ENCODE peak calls at places on chromosome 9, in eight cellular contexts. One of them, this sample, is unnamed.

GRCh38 chr9:118303216-118303615 is 599.0 kb downstream of the TLR4 start:
- DNase-seq in A549: no peak
- DNase-seq in dorsolateral prefrontal cortex: no peak
- DNase-seq in coronary artery: no peak
- DNase-seq in CD8-positive, alpha-beta T cell: no peak
- DNase-seq in mesothelial cell of epicardium: no peak
- DNase-seq in testis: no peak
- DNase-seq in WTC11: no peak
- DNase-seq in this sample: no peak

GRCh38 chr9:38371495-38371894 is 21.0 kb upstream of the ALDH1B1 start:
- DNase-seq in A549: peak; percentile 71
- DNase-seq in dorsolateral prefrontal cortex: no peak
- DNase-seq in coronary artery: no peak
- DNase-seq in CD8-positive, alpha-beta T cell: no peak
- DNase-seq in mesothelial cell of epicardium: no peak
- DNase-seq in testis: peak; percentile 63
- DNase-seq in WTC11: no peak
- DNase-seq in this sample: no peak

GRCh38 chr9:121826711-121827110 is 175.3 kb downstream of the DAB2IP start:
- DNase-seq in A549: no peak
- DNase-seq in dorsolateral prefrontal cortex: no peak
- DNase-seq in coronary artery: peak; percentile 40
- DNase-seq in CD8-positive, alpha-beta T cell: no peak
- DNase-seq in mesothelial cell of epicardium: no peak
- DNase-seq in testis: no peak
- DNase-seq in WTC11: no peak
- DNase-seq in this sample: no peak

GRCh38 chr9:95645992-95646391 is 129.2 kb upstream of the PTCH1 start:
- DNase-seq in A549: no peak
- DNase-seq in dorsolateral prefrontal cortex: no peak
- DNase-seq in coronary artery: no peak
- DNase-seq in CD8-positive, alpha-beta T cell: no peak
- DNase-seq in mesothelial cell of epicardium: no peak
- DNase-seq in testis: no peak
- DNase-seq in WTC11: no peak
- DNase-seq in this sample: no peak

GRCh38 chr9:76818271-76818670 is 54.0 kb downstream of the PCA3 start:
- DNase-seq in A549: peak; percentile 80
- DNase-seq in dorsolateral prefrontal cortex: peak; percentile 63
- DNase-seq in coronary artery: peak; percentile 91
- DNase-seq in CD8-positive, alpha-beta T cell: no peak
- DNase-seq in mesothelial cell of epicardium: no peak
- DNase-seq in testis: peak; percentile 41
- DNase-seq in WTC11: no peak
- DNase-seq in this sample: no peak

GRCh38 chr9:108139900-108140299 is 650.3 kb upstream of the KLF4 start:
- DNase-seq in A549: no peak
- DNase-seq in dorsolateral prefrontal cortex: no peak
- DNase-seq in coronary artery: no peak
- DNase-seq in CD8-positive, alpha-beta T cell: no peak
- DNase-seq in mesothelial cell of epicardium: no peak
- DNase-seq in testis: no peak
- DNase-seq in WTC11: no peak
- DNase-seq in this sample: no peak

GRCh38 chr9:83714316-83714715 is 6.6 kb upstream of the UBQLN1 start:
- DNase-seq in A549: no peak
- DNase-seq in dorsolateral prefrontal cortex: no peak
- DNase-seq in coronary artery: no peak
- DNase-seq in CD8-positive, alpha-beta T cell: no peak
- DNase-seq in mesothelial cell of epicardium: no peak
- DNase-seq in testis: no peak
- DNase-seq in WTC11: no peak
- DNase-seq in this sample: no peak

GRCh38 chr9:38144421-38144820 is 75.4 kb upstream of the SHB start:
- DNase-seq in A549: no peak
- DNase-seq in dorsolateral prefrontal cortex: no peak
- DNase-seq in coronary artery: no peak
- DNase-seq in CD8-positive, alpha-beta T cell: no peak
- DNase-seq in mesothelial cell of epicardium: no peak
- DNase-seq in testis: no peak
- DNase-seq in WTC11: no peak
- DNase-seq in this sample: no peak

GRCh38 chr9:126522957-126523356 is 90.8 kb upstream of the LMX1B start:
- DNase-seq in A549: no peak
- DNase-seq in dorsolateral prefrontal cortex: no peak
- DNase-seq in coronary artery: no peak
- DNase-seq in CD8-positive, alpha-beta T cell: no peak
- DNase-seq in mesothelial cell of epicardium: no peak
- DNase-seq in testis: no peak
- DNase-seq in WTC11: no peak
- DNase-seq in this sample: no peak

GRCh38 chr9:15642369-15642962 is 89.6 kb downstream of the CCDC171 start:
- DNase-seq in A549: peak; percentile 47
- DNase-seq in dorsolateral prefrontal cortex: no peak
- DNase-seq in coronary artery: no peak
- DNase-seq in CD8-positive, alpha-beta T cell: no peak
- DNase-seq in mesothelial cell of epicardium: no peak
- DNase-seq in testis: no peak
- DNase-seq in WTC11: no peak
- DNase-seq in this sample: no peak

GRCh38 chr9:87609002-87609401 is 111.3 kb downstream of the DAPK1 start:
- DNase-seq in A549: no peak
- DNase-seq in dorsolateral prefrontal cortex: no peak
- DNase-seq in coronary artery: peak; percentile 11
- DNase-seq in CD8-positive, alpha-beta T cell: no peak
- DNase-seq in mesothelial cell of epicardium: no peak
- DNase-seq in testis: no peak
- DNase-seq in WTC11: no peak
- DNase-seq in this sample: no peak

GRCh38 chr9:1612886-1613285 is 402.3 kb upstream of the SMARCA2 start:
- DNase-seq in A549: no peak
- DNase-seq in dorsolateral prefrontal cortex: no peak
- DNase-seq in coronary artery: no peak
- DNase-seq in CD8-positive, alpha-beta T cell: no peak
- DNase-seq in mesothelial cell of epicardium: no peak
- DNase-seq in testis: no peak
- DNase-seq in WTC11: no peak
- DNase-seq in this sample: no peak

GRCh38 chr9:70324963-70325362 is 66.2 kb downstream of the SMC5 start:
- DNase-seq in A549: no peak
- DNase-seq in dorsolateral prefrontal cortex: no peak
- DNase-seq in coronary artery: no peak
- DNase-seq in CD8-positive, alpha-beta T cell: no peak
- DNase-seq in mesothelial cell of epicardium: no peak
- DNase-seq in testis: no peak
- DNase-seq in WTC11: no peak
- DNase-seq in this sample: no peak

GRCh38 chr9:20948703-20949102 is 82.7 kb downstream of the HACD4 start:
- DNase-seq in A549: no peak
- DNase-seq in dorsolateral prefrontal cortex: no peak
- DNase-seq in coronary artery: no peak
- DNase-seq in CD8-positive, alpha-beta T cell: no peak
- DNase-seq in mesothelial cell of epicardium: no peak
- DNase-seq in testis: no peak
- DNase-seq in WTC11: no peak
- DNase-seq in this sample: no peak

GRCh38 chr9:35075358-35075757 is 2.9 kb upstream of the VCP start:
- DNase-seq in A549: no peak
- DNase-seq in dorsolateral prefrontal cortex: no peak
- DNase-seq in coronary artery: no peak
- DNase-seq in CD8-positive, alpha-beta T cell: no peak
- DNase-seq in mesothelial cell of epicardium: no peak
- DNase-seq in testis: no peak
- DNase-seq in WTC11: no peak
- DNase-seq in this sample: no peak
- TF ChIP-seq CTCF in A549: no peak
- TF ChIP-seq CTCF in dorsolateral prefrontal cortex: no peak
- TF ChIP-seq CTCF in coronary artery: no peak
- TF ChIP-seq CTCF in CD8-positive, alpha-beta T cell: no peak
- TF ChIP-seq CTCF in mesothelial cell of epicardium: no peak
- TF ChIP-seq CTCF in testis: no peak
- TF ChIP-seq CTCF in WTC11: no peak
- TF ChIP-seq CTCF in this sample: no peak

GRCh38 chr9:100549048-100549447 is 28.8 kb upstream of the CAVIN4 start:
- DNase-seq in A549: no peak
- DNase-seq in dorsolateral prefrontal cortex: no peak
- DNase-seq in coronary artery: no peak
- DNase-seq in CD8-positive, alpha-beta T cell: no peak
- DNase-seq in mesothelial cell of epicardium: no peak
- DNase-seq in testis: no peak
- DNase-seq in WTC11: no peak
- DNase-seq in this sample: peak; percentile 26
- TF ChIP-seq CTCF in A549: no peak
- TF ChIP-seq CTCF in dorsolateral prefrontal cortex: no peak
- TF ChIP-seq CTCF in coronary artery: no peak
- TF ChIP-seq CTCF in CD8-positive, alpha-beta T cell: no peak
- TF ChIP-seq CTCF in mesothelial cell of epicardium: no peak
- TF ChIP-seq CTCF in testis: no peak
- TF ChIP-seq CTCF in WTC11: no peak
- TF ChIP-seq CTCF in this sample: no peak

DNA sequence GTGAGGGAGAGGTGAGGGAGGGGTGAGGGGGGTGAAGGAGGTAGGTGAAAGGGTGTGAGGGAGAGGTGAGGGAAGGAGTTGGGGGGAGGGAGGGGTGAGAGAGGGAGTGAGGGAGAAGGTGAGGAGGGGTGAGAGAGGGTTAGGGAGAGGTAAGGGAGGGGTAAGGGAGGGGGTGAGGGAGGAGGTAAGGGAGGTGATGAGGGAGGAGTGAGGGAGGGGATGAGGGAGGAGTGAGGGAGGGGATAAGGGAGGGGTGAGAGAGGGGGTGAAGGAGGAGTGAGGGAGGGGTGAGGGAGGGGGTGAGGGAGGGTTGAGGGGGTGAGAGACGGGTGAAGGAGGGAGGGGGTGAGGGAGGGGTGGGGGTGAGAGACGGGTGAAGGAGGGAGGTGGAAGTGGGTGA is 18.6 kb downstream of the NINJ1 start:
- DNase-seq in A549: no peak
- DNase-seq in dorsolateral prefrontal cortex: no peak
- DNase-seq in coronary artery: no peak
- DNase-seq in CD8-positive, alpha-beta T cell: no peak
- DNase-seq in mesothelial cell of epicardium: no peak
- DNase-seq in testis: no peak
- DNase-seq in WTC11: no peak
- DNase-seq in this sample: no peak
- TF ChIP-seq CTCF in A549: no peak
- TF ChIP-seq CTCF in dorsolateral prefrontal cortex: no peak
- TF ChIP-seq CTCF in coronary artery: no peak
- TF ChIP-seq CTCF in CD8-positive, alpha-beta T cell: no peak
- TF ChIP-seq CTCF in mesothelial cell of epicardium: no peak
- TF ChIP-seq CTCF in testis: no peak
- TF ChIP-seq CTCF in WTC11: no peak
- TF ChIP-seq CTCF in this sample: no peak

GRCh38 chr9:9912459-9912858 is 700.3 kb downstream of the PTPRD start:
- DNase-seq in A549: no peak
- DNase-seq in dorsolateral prefrontal cortex: no peak
- DNase-seq in coronary artery: no peak
- DNase-seq in CD8-positive, alpha-beta T cell: no peak
- DNase-seq in mesothelial cell of epicardium: no peak
- DNase-seq in testis: no peak
- DNase-seq in WTC11: no peak
- DNase-seq in this sample: no peak
- TF ChIP-seq CTCF in A549: no peak
- TF ChIP-seq CTCF in dorsolateral prefrontal cortex: peak; percentile 31
- TF ChIP-seq CTCF in coronary artery: no peak
- TF ChIP-seq CTCF in CD8-positive, alpha-beta T cell: no peak
- TF ChIP-seq CTCF in mesothelial cell of epicardium: no peak
- TF ChIP-seq CTCF in testis: peak; percentile 4
- TF ChIP-seq CTCF in WTC11: no peak
- TF ChIP-seq CTCF in this sample: peak; percentile 38

GRCh38 chr9:97923529-97924108 is 1.3 kb upstream of the TRMO start:
- DNase-seq in A549: peak; percentile 85
- DNase-seq in dorsolateral prefrontal cortex: no peak
- DNase-seq in coronary artery: no peak
- DNase-seq in CD8-positive, alpha-beta T cell: peak; percentile 73
- DNase-seq in mesothelial cell of epicardium: peak; percentile 31
- DNase-seq in testis: peak; percentile 87
- DNase-seq in WTC11: peak; percentile 45
- DNase-seq in this sample: peak; percentile 63
- TF ChIP-seq CTCF in A549: peak; percentile 99
- TF ChIP-seq CTCF in dorsolateral prefrontal cortex: peak; percentile 88
- TF ChIP-seq CTCF in coronary artery: peak; percentile 62
- TF ChIP-seq CTCF in CD8-positive, alpha-beta T cell: peak; percentile 98
- TF ChIP-seq CTCF in mesothelial cell of epicardium: peak; percentile 69
- TF ChIP-seq CTCF in testis: peak; percentile 80
- TF ChIP-seq CTCF in WTC11: peak; percentile 37
- TF ChIP-seq CTCF in this sample: peak; percentile 83

GRCh38 chr9:100499866-100500265 is 26.9 kb downstream of the TMEFF1 start:
- DNase-seq in A549: no peak
- DNase-seq in dorsolateral prefrontal cortex: no peak
- DNase-seq in coronary artery: no peak
- DNase-seq in CD8-positive, alpha-beta T cell: no peak
- DNase-seq in mesothelial cell of epicardium: no peak
- DNase-seq in testis: no peak
- DNase-seq in WTC11: no peak
- DNase-seq in this sample: no peak

GRCh38 chr9:100511205-100511604 is 38.3 kb downstream of the TMEFF1 start:
- DNase-seq in A549: no peak
- DNase-seq in dorsolateral prefrontal cortex: no peak
- DNase-seq in coronary artery: no peak
- DNase-seq in CD8-positive, alpha-beta T cell: no peak
- DNase-seq in mesothelial cell of epicardium: no peak
- DNase-seq in testis: no peak
- DNase-seq in WTC11: no peak
- DNase-seq in this sample: no peak

DNA sequence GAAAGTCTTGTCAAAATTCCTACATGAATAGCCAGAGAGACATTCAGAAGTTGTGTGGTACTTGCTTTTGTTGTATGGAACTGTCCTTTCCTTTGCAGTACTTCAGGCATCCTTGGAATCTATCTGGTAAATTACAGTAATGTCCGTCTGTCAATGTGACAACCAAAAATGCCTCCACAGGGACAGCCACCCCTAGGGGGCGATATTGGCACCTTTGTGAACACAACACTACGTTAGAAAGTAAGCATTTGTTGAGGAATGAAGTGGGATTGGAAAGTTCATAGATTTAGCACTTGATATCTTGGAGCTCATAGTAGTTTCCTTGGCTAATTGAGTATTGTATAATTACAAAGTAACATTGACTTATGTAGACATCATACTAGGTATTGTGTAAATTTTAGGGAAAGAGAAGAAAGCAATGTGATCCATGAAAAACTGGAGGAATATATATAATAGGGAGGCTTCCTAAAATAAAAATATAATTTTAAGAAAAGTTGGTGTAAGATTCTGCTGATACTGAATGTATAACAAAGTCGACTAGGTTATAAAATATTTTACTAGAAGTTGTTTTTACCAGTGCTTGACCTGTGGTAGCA is 32.7 kb downstream of the TMEFF1 start:
- DNase-seq in A549: peak; percentile 77
- DNase-seq in dorsolateral prefrontal cortex: no peak
- DNase-seq in coronary artery: no peak
- DNase-seq in CD8-positive, alpha-beta T cell: peak; percentile 58
- DNase-seq in mesothelial cell of epicardium: peak; percentile 34
- DNase-seq in testis: peak; percentile 87
- DNase-seq in WTC11: peak; percentile 93
- DNase-seq in this sample: peak; percentile 90
- TF ChIP-seq CTCF in A549: peak; percentile 65
- TF ChIP-seq CTCF in dorsolateral prefrontal cortex: peak; percentile 33
- TF ChIP-seq CTCF in coronary artery: peak; percentile 15
- TF ChIP-seq CTCF in CD8-positive, alpha-beta T cell: peak; percentile 53
- TF ChIP-seq CTCF in mesothelial cell of epicardium: peak; percentile 59
- TF ChIP-seq CTCF in testis: no peak
- TF ChIP-seq CTCF in WTC11: peak; percentile 66
- TF ChIP-seq CTCF in this sample: peak; percentile 87